ENCODE peak calls at places on chromosomes 1 and 21, in six cellular contexts. One of them, this sample, is unnamed.

GRCh38 chr21:38376693-38377092 is 119.9 kb downstream of the KCNJ15 start:
- DNase-seq in A549: no peak
- DNase-seq in transverse colon: no peak
- DNase-seq in breast epithelium: no peak
- DNase-seq in BE2C: no peak
- DNase-seq in cardiac muscle cell: no peak
- DNase-seq in this sample: peak; percentile 81

GRCh38 chr1:92125204-92125603 is 45.1 kb downstream of the BTBD8 start:
- DNase-seq in A549: no peak
- DNase-seq in transverse colon: no peak
- DNase-seq in breast epithelium: no peak
- DNase-seq in BE2C: no peak
- DNase-seq in cardiac muscle cell: no peak
- DNase-seq in this sample: no peak

GRCh38 chr1:241606544-241606943 is 33.6 kb downstream of the CHML start:
- DNase-seq in A549: peak; percentile 49
- DNase-seq in transverse colon: no peak
- DNase-seq in breast epithelium: no peak
- DNase-seq in BE2C: no peak
- DNase-seq in cardiac muscle cell: no peak
- DNase-seq in this sample: no peak

GRCh38 chr1:112046630-112047029 is 57.2 kb upstream of the KCND3 start:
- DNase-seq in A549: no peak
- DNase-seq in transverse colon: no peak
- DNase-seq in breast epithelium: no peak
- DNase-seq in BE2C: no peak
- DNase-seq in cardiac muscle cell: no peak
- DNase-seq in this sample: no peak

GRCh38 chr1:110171134-110171733 is 20.9 kb downstream of the SLC6A17 start:
- DNase-seq in A549: no peak
- DNase-seq in transverse colon: no peak
- DNase-seq in breast epithelium: no peak
- DNase-seq in BE2C: peak; percentile 94
- DNase-seq in cardiac muscle cell: no peak
- DNase-seq in this sample: no peak

GRCh38 chr1:248834343-248834940 is 3.6 kb upstream of the ZNF672 start:
- DNase-seq in A549: no peak
- DNase-seq in transverse colon: no peak
- DNase-seq in breast epithelium: no peak
- DNase-seq in BE2C: no peak
- DNase-seq in cardiac muscle cell: no peak
- DNase-seq in this sample: peak; percentile 67

GRCh38 chr1:173459885-173460284 is 17.2 kb upstream of the PRDX6 start:
- DNase-seq in A549: no peak
- DNase-seq in transverse colon: no peak
- DNase-seq in breast epithelium: no peak
- DNase-seq in BE2C: no peak
- DNase-seq in cardiac muscle cell: no peak
- DNase-seq in this sample: no peak

GRCh38 chr1:77706321-77706720 is 23.9 kb upstream of the ZZZ3 start:
- DNase-seq in A549: no peak
- DNase-seq in transverse colon: no peak
- DNase-seq in breast epithelium: no peak
- DNase-seq in BE2C: no peak
- DNase-seq in cardiac muscle cell: no peak
- DNase-seq in this sample: no peak

GRCh38 chr1:172287207-172287606 is 133.3 kb upstream of the C1orf105 start:
- DNase-seq in A549: no peak
- DNase-seq in transverse colon: peak; percentile 14
- DNase-seq in breast epithelium: no peak
- DNase-seq in BE2C: no peak
- DNase-seq in cardiac muscle cell: peak; percentile 83
- DNase-seq in this sample: peak; percentile 74

GRCh38 chr1:60510162-60510561 is 436.6 kb upstream of the C1orf87 start:
- DNase-seq in A549: no peak
- DNase-seq in transverse colon: no peak
- DNase-seq in breast epithelium: no peak
- DNase-seq in BE2C: no peak
- DNase-seq in cardiac muscle cell: no peak
- DNase-seq in this sample: no peak

GRCh38 chr1:156281281-156282142 is 1.1 kb downstream of the SMG5 start:
- DNase-seq in A549: no peak
- DNase-seq in transverse colon: no peak
- DNase-seq in breast epithelium: no peak
- DNase-seq in BE2C: peak; percentile 71
- DNase-seq in cardiac muscle cell: peak; percentile 53
- DNase-seq in this sample: no peak

GRCh38 chr1:40385437-40386310 is 12.1 kb downstream of the SMAP2 start:
- DNase-seq in A549: no peak
- DNase-seq in transverse colon: peak; percentile 43
- DNase-seq in breast epithelium: no peak
- DNase-seq in BE2C: no peak
- DNase-seq in cardiac muscle cell: peak; percentile 34
- DNase-seq in this sample: no peak

GRCh38 chr21:14306143-14306907 is 76.6 kb downstream of the HSPA13 start:
- DNase-seq in A549: peak; percentile 26
- DNase-seq in transverse colon: no peak
- DNase-seq in breast epithelium: no peak
- DNase-seq in BE2C: no peak
- DNase-seq in cardiac muscle cell: peak; percentile 24
- DNase-seq in this sample: no peak

GRCh38 chr1:232937741-232938375 is 12.6 kb upstream of the NTPCR start:
- DNase-seq in A549: no peak
- DNase-seq in transverse colon: no peak
- DNase-seq in breast epithelium: no peak
- DNase-seq in BE2C: no peak
- DNase-seq in cardiac muscle cell: peak; percentile 42
- DNase-seq in this sample: no peak

GRCh38 chr1:207752456-207753132 is 740 bp downstream of the CD46 start:
- DNase-seq in A549: peak; percentile 33
- DNase-seq in transverse colon: peak; percentile 77
- DNase-seq in breast epithelium: no peak
- DNase-seq in BE2C: peak; percentile 39
- DNase-seq in cardiac muscle cell: peak; percentile 12
- DNase-seq in this sample: peak; percentile 84

GRCh38 chr21:33660406-33660805 is 18.1 kb downstream of the ITSN1 start:
- DNase-seq in A549: no peak
- DNase-seq in transverse colon: no peak
- DNase-seq in breast epithelium: no peak
- DNase-seq in BE2C: no peak
- DNase-seq in cardiac muscle cell: peak; percentile 62
- DNase-seq in this sample: no peak

GRCh38 chr21:35256468-35256988 is 207.4 kb upstream of the RUNX1 start:
- DNase-seq in A549: peak; percentile 86
- DNase-seq in transverse colon: peak; percentile 78
- DNase-seq in breast epithelium: peak; percentile 64
- DNase-seq in BE2C: no peak
- DNase-seq in cardiac muscle cell: peak; percentile 99
- DNase-seq in this sample: no peak

GRCh38 chr1:60041783-60042182 is 31.8 kb downstream of the C1orf87 start:
- DNase-seq in A549: no peak
- DNase-seq in transverse colon: no peak
- DNase-seq in breast epithelium: no peak
- DNase-seq in BE2C: no peak
- DNase-seq in cardiac muscle cell: no peak
- DNase-seq in this sample: no peak

GRCh38 chr1:31643976-31644559 is 608 bp downstream of the PEF1 start:
- DNase-seq in A549: no peak
- DNase-seq in transverse colon: no peak
- DNase-seq in breast epithelium: no peak
- DNase-seq in BE2C: no peak
- DNase-seq in cardiac muscle cell: no peak
- DNase-seq in this sample: no peak

GRCh38 chr1:28926629-28927441 is 12.5 kb downstream of the EPB41 start:
- DNase-seq in A549: no peak
- DNase-seq in transverse colon: no peak
- DNase-seq in breast epithelium: no peak
- DNase-seq in BE2C: no peak
- DNase-seq in cardiac muscle cell: peak; percentile 27
- DNase-seq in this sample: no peak

GRCh38 chr1:28928306-28928987 is 14.1 kb downstream of the EPB41 start:
- DNase-seq in A549: no peak
- DNase-seq in transverse colon: no peak
- DNase-seq in breast epithelium: no peak
- DNase-seq in BE2C: no peak
- DNase-seq in cardiac muscle cell: no peak
- DNase-seq in this sample: no peak

GRCh38 chr1:28925350-28925891 is 11.1 kb downstream of the EPB41 start:
- DNase-seq in A549: no peak
- DNase-seq in transverse colon: no peak
- DNase-seq in breast epithelium: no peak
- DNase-seq in BE2C: no peak
- DNase-seq in cardiac muscle cell: no peak
- DNase-seq in this sample: no peak

GRCh38 chr1:28933277-28933676 is 18.9 kb downstream of the EPB41 start:
- DNase-seq in A549: no peak
- DNase-seq in transverse colon: no peak
- DNase-seq in breast epithelium: no peak
- DNase-seq in BE2C: no peak
- DNase-seq in cardiac muscle cell: no peak
- DNase-seq in this sample: no peak

GRCh38 chr1:28927442-28928305 is 13.3 kb downstream of the EPB41 start:
- DNase-seq in A549: no peak
- DNase-seq in transverse colon: no peak
- DNase-seq in breast epithelium: no peak
- DNase-seq in BE2C: no peak
- DNase-seq in cardiac muscle cell: peak; percentile 50
- DNase-seq in this sample: no peak
- H3K4me1 ChIP-seq in A549: peaks cover 21% of the 10 kb centered on the region
- H3K4me1 ChIP-seq in transverse colon: peaks cover 19% of the 10 kb centered on the region
- H3K4me1 ChIP-seq in breast epithelium: no peaks in the 10 kb centered on the region
- H3K4me1 ChIP-seq in BE2C: peaks cover 2% of the 10 kb centered on the region
- H3K4me1 ChIP-seq in cardiac muscle cell: peaks cover 23% of the 10 kb centered on the region
- H3K4me1 ChIP-seq in this sample: peaks cover 43% of the 10 kb centered on the region

GRCh38 chr1:3159121-3159520 is 90.1 kb downstream of the PRDM16 start:
- DNase-seq in A549: no peak
- DNase-seq in transverse colon: no peak
- DNase-seq in breast epithelium: no peak
- DNase-seq in BE2C: no peak
- DNase-seq in cardiac muscle cell: no peak
- DNase-seq in this sample: no peak
- H3K4me1 ChIP-seq in A549: no peaks in the 10 kb centered on the region
- H3K4me1 ChIP-seq in transverse colon: no peaks in the 10 kb centered on the region
- H3K4me1 ChIP-seq in breast epithelium: no peaks in the 10 kb centered on the region
- H3K4me1 ChIP-seq in BE2C: no peaks in the 10 kb centered on the region
- H3K4me1 ChIP-seq in cardiac muscle cell: no peaks in the 10 kb centered on the region
- H3K4me1 ChIP-seq in this sample: no peaks in the 10 kb centered on the region

GRCh38 chr1:37478451-37478871 is 4.1 kb downstream of the ZC3H12A start:
- DNase-seq in A549: peak; percentile 34
- DNase-seq in transverse colon: peak; percentile 24
- DNase-seq in breast epithelium: no peak
- DNase-seq in BE2C: no peak
- DNase-seq in cardiac muscle cell: peak; percentile 50
- DNase-seq in this sample: no peak

GRCh38 chr1:37477198-37477931 is 3.0 kb downstream of the ZC3H12A start:
- DNase-seq in A549: peak; percentile 47
- DNase-seq in transverse colon: peak; percentile 87
- DNase-seq in breast epithelium: no peak
- DNase-seq in BE2C: no peak
- DNase-seq in cardiac muscle cell: peak; percentile 67
- DNase-seq in this sample: peak; percentile 92

GRCh38 chr1:37478890-37479254 is 4.5 kb downstream of the ZC3H12A start:
- DNase-seq in A549: peak; percentile 22
- DNase-seq in transverse colon: peak; percentile 47
- DNase-seq in breast epithelium: no peak
- DNase-seq in BE2C: no peak
- DNase-seq in cardiac muscle cell: peak; percentile 74
- DNase-seq in this sample: no peak

GRCh38 chr1:37476460-37477197 is 2.2 kb downstream of the ZC3H12A start:
- DNase-seq in A549: peak; percentile 65
- DNase-seq in transverse colon: peak; percentile 82
- DNase-seq in breast epithelium: peak; percentile 73
- DNase-seq in BE2C: peak; percentile 45
- DNase-seq in cardiac muscle cell: peak; percentile 93
- DNase-seq in this sample: peak; percentile 79

GRCh38 chr1:37477946-37478345 is 3.6 kb downstream of the ZC3H12A start:
- DNase-seq in A549: peak; percentile 19
- DNase-seq in transverse colon: peak; percentile 23
- DNase-seq in breast epithelium: no peak
- DNase-seq in BE2C: no peak
- DNase-seq in cardiac muscle cell: no peak
- DNase-seq in this sample: peak; percentile 79
- H3K4me1 ChIP-seq in A549: peaks cover 45% of the 10 kb centered on the region
- H3K4me1 ChIP-seq in transverse colon: peaks cover 32% of the 10 kb centered on the region
- H3K4me1 ChIP-seq in breast epithelium: peaks cover 19% of the 10 kb centered on the region
- H3K4me1 ChIP-seq in BE2C: peaks cover 20% of the 10 kb centered on the region
- H3K4me1 ChIP-seq in cardiac muscle cell: peaks cover 8% of the 10 kb centered on the region
- H3K4me1 ChIP-seq in this sample: peaks cover 76% of the 10 kb centered on the region

GRCh38 chr1:205440121-205440475 is 15.7 kb downstream of the BLACAT1 start:
- DNase-seq in A549: no peak
- DNase-seq in transverse colon: no peak
- DNase-seq in breast epithelium: no peak
- DNase-seq in BE2C: no peak
- DNase-seq in cardiac muscle cell: no peak
- DNase-seq in this sample: peak; percentile 72

GRCh38 chr1:205441716-205442050 is 14.2 kb downstream of the BLACAT1 start:
- DNase-seq in A549: no peak
- DNase-seq in transverse colon: no peak
- DNase-seq in breast epithelium: no peak
- DNase-seq in BE2C: no peak
- DNase-seq in cardiac muscle cell: no peak
- DNase-seq in this sample: peak; percentile 68

GRCh38 chr1:205442051-205442721 is 13.7 kb downstream of the BLACAT1 start:
- DNase-seq in A549: no peak
- DNase-seq in transverse colon: no peak
- DNase-seq in breast epithelium: no peak
- DNase-seq in BE2C: no peak
- DNase-seq in cardiac muscle cell: no peak
- DNase-seq in this sample: peak; percentile 61

GRCh38 chr1:205441318-205441633 is 14.6 kb downstream of the BLACAT1 start:
- DNase-seq in A549: no peak
- DNase-seq in transverse colon: no peak
- DNase-seq in breast epithelium: no peak
- DNase-seq in BE2C: no peak
- DNase-seq in cardiac muscle cell: no peak
- DNase-seq in this sample: no peak

DNA sequence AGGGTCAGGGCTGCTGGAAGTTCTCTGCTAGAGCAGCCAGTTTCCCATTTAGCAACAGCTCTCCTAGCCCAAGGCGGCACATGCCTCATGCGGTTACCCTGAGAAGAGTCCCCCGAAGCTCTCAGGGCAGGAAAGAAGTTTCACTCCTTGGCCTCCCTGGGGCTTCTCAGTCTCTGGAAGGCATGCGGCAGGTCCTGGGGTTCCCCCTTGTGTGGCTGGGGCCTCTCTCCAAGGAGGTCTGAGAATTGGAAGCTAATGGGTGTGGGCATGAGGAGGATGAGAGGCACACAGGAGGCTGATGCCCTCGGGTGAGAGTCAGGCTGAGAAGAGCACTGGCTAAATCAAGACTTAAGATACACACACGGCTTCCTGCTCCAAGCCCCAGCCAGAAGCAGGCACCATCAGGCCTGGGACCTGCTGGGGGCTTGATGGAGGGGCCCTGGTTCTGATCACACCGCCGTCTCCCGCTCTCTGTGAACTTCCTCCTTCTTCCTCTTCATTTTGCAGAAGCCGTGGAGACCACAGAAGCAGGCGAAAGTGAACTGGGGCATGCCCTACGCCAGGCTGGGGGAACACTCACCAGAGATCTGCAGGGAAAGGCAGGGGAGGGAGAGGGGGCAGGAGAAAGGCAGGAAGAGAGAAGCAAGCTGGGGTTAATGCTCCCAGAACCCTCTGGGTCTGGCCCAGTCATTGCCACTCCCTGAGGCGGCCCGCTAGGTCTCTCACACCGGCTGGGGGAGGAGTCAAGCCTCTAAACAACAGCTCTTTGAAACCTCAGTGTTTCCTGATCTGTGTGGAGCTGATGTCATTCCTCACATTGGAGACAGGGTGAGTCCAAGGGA is 15.1 kb downstream of the BLACAT1 start:
- DNase-seq in A549: peak; percentile 53
- DNase-seq in transverse colon: peak; percentile 89
- DNase-seq in breast epithelium: no peak
- DNase-seq in BE2C: no peak
- DNase-seq in cardiac muscle cell: peak; percentile 81
- DNase-seq in this sample: peak; percentile 86
- H3K4me1 ChIP-seq in A549: peaks cover 16% of the 10 kb centered on the region
- H3K4me1 ChIP-seq in transverse colon: peaks cover 19% of the 10 kb centered on the region
- H3K4me1 ChIP-seq in breast epithelium: no peaks in the 10 kb centered on the region
- H3K4me1 ChIP-seq in BE2C: peaks cover 7% of the 10 kb centered on the region
- H3K4me1 ChIP-seq in cardiac muscle cell: peaks cover 36% of the 10 kb centered on the region
- H3K4me1 ChIP-seq in this sample: peaks cover 41% of the 10 kb centered on the region

This sample was measured in spleen.